ENCODE peak calls at places on chromosomes 11 and 22, in ten cellular contexts. J is A549, I is tibial nerve, C is body of pancreas, Z is IMR-90, W is heart left ventricle, U is uterus, H is gastrocnemius medialis, Y is H1, A is lower leg skin. E is an unnamed sample.

GRCh38 chr22:37661160-37661924 is 2.8 kb downstream of the PDXP start:
- DNase-seq in J (no peak), I (no peak), C (no peak), Z (peak; percentile 82), W (no peak), U (peak; percentile 57), H (no peak), Y (no peak), A (no peak), E (no peak)

GRCh38 chr22:31764785-31765184 is 11.0 kb downstream of the DEPDC5 start:
- DNase-seq in J (no peak), I (no peak), C (no peak), Z (no peak), W (no peak), U (no peak), H (no peak), Y (no peak), A (no peak), E (no peak)

GRCh38 chr11:43693731-43694130 is 13.2 kb downstream of the HSD17B12 start:
- DNase-seq in J (no peak), I (no peak), C (no peak), Z (no peak), W (no peak), U (no peak), H (no peak), Y (no peak), A (no peak), E (no peak)

GRCh38 chr11:87769626-87770025 is 405.6 kb downstream of the RAB38 start:
- DNase-seq in J (no peak), I (no peak), C (no peak), Z (no peak), W (no peak), U (no peak), H (no peak), Y (no peak), A (no peak), E (no peak)

GRCh38 chr11:115222218-115222862 is 281.9 kb downstream of the CADM1 start:
- DNase-seq in J (peak; percentile 54), I (no peak), C (no peak), Z (peak; percentile 98), W (no peak), U (no peak), H (no peak), Y (no peak), A (no peak), E (peak; percentile 15)

GRCh38 chr22:48758905-48759875 is 1068.5 kb downstream of the BRD1 start:
- DNase-seq in J (no peak), I (peak; percentile 7), C (no peak), Z (no peak), W (no peak), U (no peak), H (no peak), Y (no peak), A (peak; percentile 7), E (no peak)

GRCh38 chr11:124724854-124725718 is 14.7 kb upstream of the NRGN start:
- DNase-seq in J (no peak), I (no peak), C (peak; percentile 33), Z (no peak), W (no peak), U (no peak), H (no peak), Y (no peak), A (no peak), E (peak; percentile 42)

GRCh38 chr22:49997221-49997599 is 15.4 kb downstream of the IL17REL start:
- DNase-seq in J (no peak), I (no peak), C (peak; percentile 51), Z (no peak), W (no peak), U (no peak), H (no peak), Y (no peak), A (no peak), E (peak; percentile 82)

GRCh38 chr22:24588756-24589481 is 4.0 kb downstream of the LRRC75B start:
- DNase-seq in J (no peak), I (no peak), C (no peak), Z (no peak), W (no peak), U (no peak), H (no peak), Y (no peak), A (no peak), E (no peak)

GRCh38 chr11:76609736-76610370 is 60.7 kb downstream of the LRRC32 start:
- DNase-seq in J (no peak), I (no peak), C (no peak), Z (no peak), W (no peak), U (no peak), H (no peak), Y (peak; percentile 43), A (no peak), E (no peak)

GRCh38 chr11:65650547-65651338 is 12.0 kb downstream of the RELA start:
- DNase-seq in J (no peak), I (no peak), C (no peak), Z (no peak), W (peak; percentile 18), U (no peak), H (no peak), Y (no peak), A (no peak), E (no peak)

GRCh38 chr11:27717801-27718229 is 17.6 kb upstream of the BDNF start:
- DNase-seq in J (no peak), I (no peak), C (no peak), Z (no peak), W (no peak), U (no peak), H (no peak), Y (no peak), A (no peak), E (no peak)

GRCh38 chr11:77206264-77207018 is 78.4 kb downstream of the MYO7A start:
- DNase-seq in J (no peak), I (no peak), C (no peak), Z (no peak), W (no peak), U (no peak), H (no peak), Y (no peak), A (no peak), E (no peak)

GRCh38 chr22:42074153-42074750 is at the start of gene PHETA2:
- DNase-seq in J (no peak), I (no peak), C (peak; percentile 72), Z (peak; percentile 25), W (peak; percentile 52), U (peak; percentile 59), H (no peak), Y (peak; percentile 67), A (no peak), E (peak; percentile 63)

GRCh38 chr22:43270949-43271348 is 72.2 kb downstream of the SCUBE1 start:
- DNase-seq in J (no peak), I (no peak), C (no peak), Z (no peak), W (no peak), U (no peak), H (no peak), Y (no peak), A (no peak), E (no peak)

GRCh38 chr11:1920909-1921575 is 1.5 kb downstream of the TNNT3 start:
- DNase-seq in J (no peak), I (no peak), C (no peak), Z (no peak), W (no peak), U (no peak), H (peak; percentile 70), Y (no peak), A (no peak), E (no peak)

DNA sequence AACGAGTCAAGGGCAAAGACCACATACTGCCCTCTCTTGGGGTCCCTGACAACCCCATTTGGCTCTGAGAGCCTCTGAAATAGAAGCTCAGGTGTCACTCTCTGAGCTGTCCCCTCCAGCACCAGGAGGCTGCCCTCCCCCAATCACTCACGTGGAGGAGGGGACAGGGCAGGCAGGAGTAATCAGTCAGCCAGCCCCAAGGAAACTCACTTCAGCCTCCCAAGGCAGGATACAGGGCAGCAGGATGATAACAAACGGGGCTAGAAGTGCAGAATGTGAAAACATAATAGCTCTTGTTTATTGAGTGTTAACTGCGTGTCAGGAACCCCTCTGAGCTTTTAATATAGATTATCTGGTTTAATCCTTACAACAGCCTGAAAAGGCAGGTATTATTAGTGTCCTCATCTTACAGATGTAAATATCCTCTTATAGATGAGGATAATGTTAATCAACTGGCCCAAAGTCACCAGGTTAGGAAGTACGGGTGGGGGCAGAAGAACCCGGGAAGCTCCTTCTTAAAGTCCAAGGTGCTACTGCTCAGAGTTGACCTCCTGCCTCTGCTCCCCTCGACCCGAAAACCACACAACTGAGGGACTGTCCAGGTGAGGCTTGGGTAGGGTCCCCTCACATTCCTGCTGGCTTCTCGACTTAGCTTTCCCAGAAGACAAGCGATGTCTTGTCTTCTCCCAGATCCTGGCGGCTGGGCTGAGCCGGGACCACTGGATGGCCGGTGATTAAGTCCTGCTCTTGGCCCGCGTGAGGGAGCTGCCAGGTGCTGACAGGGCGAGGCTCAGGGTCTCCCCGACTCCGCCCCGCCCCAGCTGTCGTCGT is 2.7 kb downstream of the CHRM4 start:
- DNase-seq in J (no peak), I (no peak), C (no peak), Z (no peak), W (no peak), U (no peak), H (no peak), Y (no peak), A (no peak), E (no peak)
- TF ChIP-seq CTCF in J (no peak), I (no peak), C (no peak), Z (no peak), W (no peak), U (no peak), H (no peak), Y (no peak), A (no peak), E (no peak)

GRCh38 chr22:46742576-46743221 is 4.6 kb upstream of the CERK start:
- DNase-seq in J (peak; percentile 22), I (no peak), C (no peak), Z (no peak), W (no peak), U (no peak), H (no peak), Y (no peak), A (no peak), E (peak; percentile 72)
- TF ChIP-seq POLR2A in J (no peak), I (no peak), C (no peak), Z (no peak), W (no peak), U (no peak), H (no peak), Y (no peak), A (no peak), E (no peak)

DNA sequence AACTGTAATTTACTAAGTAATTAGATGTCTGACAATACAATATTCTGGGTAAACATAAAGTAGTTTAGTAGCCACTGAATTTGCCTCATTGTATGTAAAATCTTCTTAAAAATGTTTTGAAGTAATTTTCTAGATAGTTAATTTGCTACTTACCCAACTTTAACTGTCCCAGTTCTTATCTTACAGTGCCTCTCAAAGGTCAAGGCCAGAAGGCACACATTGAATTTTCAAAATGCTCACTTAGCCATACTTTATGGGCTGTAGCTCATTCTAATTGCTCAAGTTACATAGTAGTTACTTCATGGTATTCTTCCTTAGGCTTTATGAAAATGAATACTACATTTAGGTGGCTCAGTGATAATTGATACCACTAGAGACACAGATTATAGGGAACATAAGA is 666.6 kb downstream of the CNTN5 start:
- DNase-seq in J (no peak), I (no peak), C (no peak), Z (no peak), W (no peak), U (no peak), H (no peak), Y (no peak), A (no peak), E (no peak)
- TF ChIP-seq CTCF in J (no peak), I (no peak), C (no peak), Z (peak; percentile 25), W (no peak), U (no peak), H (no peak), Y (no peak), A (no peak), E (no peak)

GRCh38 chr11:131815631-131816030 is 445.2 kb downstream of the NTM start:
- DNase-seq in J (no peak), I (no peak), C (no peak), Z (no peak), W (no peak), U (no peak), H (no peak), Y (no peak), A (no peak), E (no peak)
- TF ChIP-seq POLR2A in J (no peak), I (no peak), C (no peak), Z (no peak), W (no peak), U (no peak), H (no peak), Y (no peak), A (no peak), E (no peak)